ENCODE peak calls at places on chromosomes 16 and 17, in six cellular contexts. One of them, this sample, is unnamed.

GRCh38 chr16:23334421-23334853 is 32.3 kb downstream of the SCNN1B start:
- DNase-seq in sigmoid colon: no peak
- DNase-seq in psoas muscle: no peak
- DNase-seq in stomach: no peak
- DNase-seq in A549: no peak
- DNase-seq in pancreas: no peak
- DNase-seq in this sample: no peak

GRCh38 chr17:60086822-60087591 is 8.3 kb upstream of the HEATR6 start:
- DNase-seq in sigmoid colon: no peak
- DNase-seq in psoas muscle: no peak
- DNase-seq in stomach: no peak
- DNase-seq in A549: peak
- DNase-seq in pancreas: no peak
- DNase-seq in this sample: no peak

GRCh38 chr17:73203788-73204479 is 11.1 kb downstream of the COG1 start:
- DNase-seq in sigmoid colon: no peak
- DNase-seq in psoas muscle: no peak
- DNase-seq in stomach: no peak
- DNase-seq in A549: no peak
- DNase-seq in pancreas: no peak
- DNase-seq in this sample: no peak

GRCh38 chr17:50290074-50290702 is 15.9 kb downstream of the TMEM92 start:
- DNase-seq in sigmoid colon: peak
- DNase-seq in psoas muscle: peak
- DNase-seq in stomach: peak
- DNase-seq in A549: peak
- DNase-seq in pancreas: peak
- DNase-seq in this sample: no peak

GRCh38 chr17:64984776-64985521 is 65.7 kb upstream of the LRRC37A3 start:
- DNase-seq in sigmoid colon: no peak
- DNase-seq in psoas muscle: no peak
- DNase-seq in stomach: no peak
- DNase-seq in A549: peak
- DNase-seq in pancreas: no peak
- DNase-seq in this sample: no peak

GRCh38 chr17:9612016-9612415 is 33.3 kb upstream of the USP43 start:
- DNase-seq in sigmoid colon: no peak
- DNase-seq in psoas muscle: no peak
- DNase-seq in stomach: no peak
- DNase-seq in A549: no peak
- DNase-seq in pancreas: no peak
- DNase-seq in this sample: no peak

GRCh38 chr16:75244844-75245758 is 6.3 kb downstream of the BCAR1 start:
- DNase-seq in sigmoid colon: peak
- DNase-seq in psoas muscle: peak
- DNase-seq in stomach: peak
- DNase-seq in A549: peak
- DNase-seq in pancreas: peak
- DNase-seq in this sample: no peak

GRCh38 chr17:29524692-29525091 is 42.1 kb downstream of the ABHD15 start:
- DNase-seq in sigmoid colon: no peak
- DNase-seq in psoas muscle: no peak
- DNase-seq in stomach: no peak
- DNase-seq in A549: no peak
- DNase-seq in pancreas: no peak
- DNase-seq in this sample: no peak

GRCh38 chr16:81455720-81456494 is 11.3 kb downstream of the CMIP start:
- DNase-seq in sigmoid colon: no peak
- DNase-seq in psoas muscle: no peak
- DNase-seq in stomach: no peak
- DNase-seq in A549: no peak
- DNase-seq in pancreas: no peak
- DNase-seq in this sample: no peak

GRCh38 chr17:77831497-77832179 is 126.9 kb upstream of the TNRC6C start:
- DNase-seq in sigmoid colon: peak
- DNase-seq in psoas muscle: peak
- DNase-seq in stomach: no peak
- DNase-seq in A549: no peak
- DNase-seq in pancreas: no peak
- DNase-seq in this sample: no peak

GRCh38 chr16:77062878-77063566 is 128.0 kb upstream of the MON1B start:
- DNase-seq in sigmoid colon: peak
- DNase-seq in psoas muscle: no peak
- DNase-seq in stomach: no peak
- DNase-seq in A549: no peak
- DNase-seq in pancreas: no peak
- DNase-seq in this sample: no peak

GRCh38 chr17:14803781-14804180 is 461.3 kb downstream of the PMP22 start:
- DNase-seq in sigmoid colon: no peak
- DNase-seq in psoas muscle: no peak
- DNase-seq in stomach: no peak
- DNase-seq in A549: no peak
- DNase-seq in pancreas: no peak
- DNase-seq in this sample: no peak

GRCh38 chr17:57892820-57893595 is 43.2 kb upstream of the MRPS23 start:
- DNase-seq in sigmoid colon: peak
- DNase-seq in psoas muscle: peak
- DNase-seq in stomach: peak
- DNase-seq in A549: peak
- DNase-seq in pancreas: peak
- DNase-seq in this sample: peak

GRCh38 chr17:81329279-81329926 is 34.3 kb upstream of the SLC38A10 start:
- DNase-seq in sigmoid colon: peak
- DNase-seq in psoas muscle: peak
- DNase-seq in stomach: peak
- DNase-seq in A549: peak
- DNase-seq in pancreas: peak
- DNase-seq in this sample: no peak

GRCh38 chr17:2192367-2193028 is 111.1 kb downstream of the SMG6 start:
- DNase-seq in sigmoid colon: no peak
- DNase-seq in psoas muscle: no peak
- DNase-seq in stomach: no peak
- DNase-seq in A549: peak
- DNase-seq in pancreas: no peak
- DNase-seq in this sample: no peak
- TF ChIP-seq CTCF in sigmoid colon: no peak
- TF ChIP-seq CTCF in psoas muscle: no peak
- TF ChIP-seq CTCF in stomach: no peak
- TF ChIP-seq CTCF in A549: no peak
- TF ChIP-seq CTCF in pancreas: no peak
- TF ChIP-seq CTCF in this sample: no peak

GRCh38 chr16:11236855-11237254 is 19.1 kb downstream of the SOCS1 start:
- DNase-seq in sigmoid colon: no peak
- DNase-seq in psoas muscle: no peak
- DNase-seq in stomach: no peak
- DNase-seq in A549: no peak
- DNase-seq in pancreas: no peak
- DNase-seq in this sample: no peak
- TF ChIP-seq CTCF in sigmoid colon: no peak
- TF ChIP-seq CTCF in psoas muscle: no peak
- TF ChIP-seq CTCF in stomach: no peak
- TF ChIP-seq CTCF in A549: no peak
- TF ChIP-seq CTCF in pancreas: no peak
- TF ChIP-seq CTCF in this sample: no peak

GRCh38 chr16:53216798-53217197 is 162.0 kb downstream of the CHD9 start:
- DNase-seq in sigmoid colon: no peak
- DNase-seq in psoas muscle: no peak
- DNase-seq in stomach: no peak
- DNase-seq in A549: no peak
- DNase-seq in pancreas: no peak
- DNase-seq in this sample: no peak

GRCh38 chr16:53219795-53220194 is 165.0 kb downstream of the CHD9 start:
- DNase-seq in sigmoid colon: no peak
- DNase-seq in psoas muscle: no peak
- DNase-seq in stomach: no peak
- DNase-seq in A549: peak
- DNase-seq in pancreas: no peak
- DNase-seq in this sample: no peak

GRCh38 chr16:53224932-53225533 is 170.2 kb downstream of the CHD9 start:
- DNase-seq in sigmoid colon: no peak
- DNase-seq in psoas muscle: no peak
- DNase-seq in stomach: no peak
- DNase-seq in A549: peak
- DNase-seq in pancreas: no peak
- DNase-seq in this sample: no peak

GRCh38 chr16:53220585-53220984 is 165.8 kb downstream of the CHD9 start:
- DNase-seq in sigmoid colon: no peak
- DNase-seq in psoas muscle: no peak
- DNase-seq in stomach: no peak
- DNase-seq in A549: peak
- DNase-seq in pancreas: no peak
- DNase-seq in this sample: no peak
- TF ChIP-seq CTCF in sigmoid colon: no peak
- TF ChIP-seq CTCF in psoas muscle: peak
- TF ChIP-seq CTCF in stomach: peak
- TF ChIP-seq CTCF in A549: peak
- TF ChIP-seq CTCF in pancreas: no peak
- TF ChIP-seq CTCF in this sample: peak

DNA sequence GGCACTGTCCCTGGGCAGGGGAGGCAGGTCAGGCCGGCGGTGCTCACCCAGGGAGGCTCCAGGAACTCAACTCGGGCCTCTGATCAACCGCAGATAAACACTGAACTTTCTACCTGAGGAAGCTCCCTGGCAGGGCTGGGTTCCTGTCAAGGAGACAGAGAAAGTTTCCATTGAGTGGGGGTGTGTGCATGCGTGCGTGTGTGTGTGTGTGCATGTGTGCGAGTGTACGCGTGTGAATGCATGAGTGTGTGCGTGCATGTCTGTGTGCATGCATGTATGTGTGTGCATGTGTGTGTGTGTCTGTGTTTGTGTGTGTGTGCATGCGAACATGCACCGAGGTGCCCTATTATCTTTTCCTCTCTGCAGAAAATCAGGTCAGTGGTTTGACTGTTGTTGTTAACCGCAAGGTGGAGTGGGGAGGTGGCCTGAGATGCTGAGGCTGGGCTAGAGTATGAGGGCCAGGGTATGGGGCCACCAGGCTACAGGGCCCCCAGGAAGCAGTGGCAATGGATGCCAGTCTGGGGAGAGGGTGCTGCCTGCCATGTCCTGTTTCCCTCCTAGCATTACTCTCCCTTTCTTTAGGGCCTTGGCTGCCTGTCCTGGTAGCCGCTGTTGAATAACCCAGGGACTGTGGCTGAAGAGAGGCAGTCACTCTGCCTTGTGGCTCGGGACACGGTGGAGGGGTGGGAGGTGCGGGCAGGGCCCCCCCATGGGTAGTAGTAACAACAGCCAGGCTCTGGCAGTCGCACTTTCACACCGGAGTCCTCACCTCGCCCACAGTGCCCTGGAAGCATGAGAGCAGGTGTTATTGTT is 24.0 kb downstream of the CCR7 start:
- DNase-seq in sigmoid colon: peak
- DNase-seq in psoas muscle: no peak
- DNase-seq in stomach: no peak
- DNase-seq in A549: no peak
- DNase-seq in pancreas: no peak
- DNase-seq in this sample: no peak
- TF ChIP-seq CTCF in sigmoid colon: no peak
- TF ChIP-seq CTCF in psoas muscle: no peak
- TF ChIP-seq CTCF in stomach: no peak
- TF ChIP-seq CTCF in A549: no peak
- TF ChIP-seq CTCF in pancreas: no peak
- TF ChIP-seq CTCF in this sample: no peak

DNA sequence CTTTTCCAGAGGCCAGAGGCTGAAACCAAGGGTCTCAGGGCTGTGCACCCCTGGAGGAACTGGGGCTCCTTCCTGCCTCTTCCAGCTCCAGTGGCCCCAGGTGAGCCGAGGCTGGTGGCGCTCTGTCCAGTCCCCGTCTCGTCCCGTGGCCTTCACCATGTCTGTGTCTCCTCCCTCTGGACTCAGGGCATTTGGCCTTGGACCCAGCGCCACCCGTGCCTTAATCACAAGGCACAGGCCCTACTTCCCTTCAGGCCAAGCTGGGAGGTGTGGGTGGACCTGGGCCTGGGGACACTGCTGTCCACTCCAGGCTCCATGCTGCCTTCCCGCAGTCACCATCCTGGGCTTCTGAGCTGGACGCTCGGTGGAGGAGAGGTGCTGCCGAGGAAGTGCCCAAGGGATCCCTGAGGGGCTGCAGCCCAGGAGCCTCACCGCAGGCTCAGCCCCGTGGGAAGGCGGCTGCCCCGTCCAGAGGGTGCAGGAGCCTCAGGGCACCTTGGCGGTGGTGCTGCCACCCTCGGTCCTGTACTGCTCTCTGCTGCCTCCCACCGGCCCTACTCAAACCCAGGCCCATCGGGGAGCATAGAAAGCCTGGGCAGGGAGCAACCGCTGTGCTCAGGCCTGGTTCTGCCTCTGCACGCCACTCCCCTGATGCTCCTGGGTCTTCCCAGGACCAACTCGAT is 9.6 kb upstream of the APRT start:
- DNase-seq in sigmoid colon: no peak
- DNase-seq in psoas muscle: no peak
- DNase-seq in stomach: no peak
- DNase-seq in A549: no peak
- DNase-seq in pancreas: no peak
- DNase-seq in this sample: no peak
- TF ChIP-seq CTCF in sigmoid colon: no peak
- TF ChIP-seq CTCF in psoas muscle: no peak
- TF ChIP-seq CTCF in stomach: no peak
- TF ChIP-seq CTCF in A549: no peak
- TF ChIP-seq CTCF in pancreas: no peak
- TF ChIP-seq CTCF in this sample: no peak

DNA sequence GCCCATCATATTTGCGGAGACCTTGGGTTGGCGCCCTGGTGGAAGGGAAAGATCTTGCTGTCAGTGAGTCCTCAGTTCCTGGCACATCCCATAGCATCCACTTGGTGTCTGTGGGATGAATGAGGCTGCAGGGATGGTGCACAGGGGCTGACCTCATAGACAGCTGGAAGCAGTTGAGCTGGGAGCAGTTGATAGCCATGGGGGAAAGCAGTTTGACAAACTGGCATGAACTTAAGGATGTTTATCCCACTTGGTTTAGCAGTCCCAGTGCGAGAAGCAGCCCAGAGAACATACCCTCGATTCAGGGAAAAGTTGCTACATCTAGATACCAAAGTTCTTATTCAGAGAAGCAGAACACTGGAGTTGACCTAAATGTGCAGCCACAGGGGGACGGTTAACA is 80.7 kb downstream of the SNX29 start:
- DNase-seq in sigmoid colon: peak
- DNase-seq in psoas muscle: peak
- DNase-seq in stomach: no peak
- DNase-seq in A549: no peak
- DNase-seq in pancreas: no peak
- DNase-seq in this sample: no peak
- TF ChIP-seq CTCF in sigmoid colon: no peak
- TF ChIP-seq CTCF in psoas muscle: no peak
- TF ChIP-seq CTCF in stomach: no peak
- TF ChIP-seq CTCF in A549: no peak
- TF ChIP-seq CTCF in pancreas: no peak
- TF ChIP-seq CTCF in this sample: no peak

DNA sequence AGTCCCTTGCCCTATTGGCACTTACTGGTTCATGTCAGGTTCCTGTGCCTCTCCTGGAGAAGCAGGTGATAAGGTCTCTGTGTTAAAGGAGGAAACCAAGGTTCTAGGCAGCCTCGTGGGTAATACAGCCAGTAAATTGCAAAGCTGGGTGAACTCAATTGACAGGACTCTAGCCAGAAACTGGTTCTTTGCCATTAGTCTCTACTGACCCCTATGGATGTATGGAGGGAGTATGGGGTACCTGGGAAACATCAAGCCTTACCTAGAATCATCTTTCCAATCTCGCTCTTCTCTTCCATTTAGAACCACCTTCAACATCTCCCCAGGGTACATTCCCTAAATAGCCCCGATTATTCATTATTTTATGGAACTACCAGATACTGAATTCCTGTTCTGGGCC is 169.3 kb downstream of the CDH13 start:
- DNase-seq in sigmoid colon: no peak
- DNase-seq in psoas muscle: no peak
- DNase-seq in stomach: no peak
- DNase-seq in A549: no peak
- DNase-seq in pancreas: no peak
- DNase-seq in this sample: no peak
- TF ChIP-seq CTCF in sigmoid colon: no peak
- TF ChIP-seq CTCF in psoas muscle: no peak
- TF ChIP-seq CTCF in stomach: no peak
- TF ChIP-seq CTCF in A549: no peak
- TF ChIP-seq CTCF in pancreas: no peak
- TF ChIP-seq CTCF in this sample: no peak